ENCODE peak calls at places on chromosomes 16 and 17, in ten cellular contexts. L is progenitor cell of endocrine pancreas, Q is KG1, O is HCT116, K is BJ, G is astrocyte of the spinal cord, J is substantia nigra, T is NCI-H524, S is brain microvascular endothelial cell, I is dermis microvascular lymphatic vessel endothelial cell. M is an unnamed sample.
A peak's percentile ranks its signal among the peaks of the same experiment; 100 is the strongest.

GRCh38 chr16:83792391-83792790 is 15.4 kb upstream of the HSBP1 start:
- DNase-seq in L (no peak), Q (no peak), O (no peak), K (no peak), G (no peak), J (no peak), T (peak; percentile 16), S (no peak), I (no peak), M (no peak)

GRCh38 chr16:66511615-66512500 is 38.1 kb downstream of the TK2 start:
- DNase-seq in L (no peak), Q (no peak), O (peak; percentile 43), K (no peak), G (peak; percentile 79), J (no peak), T (peak; percentile 33), S (peak; percentile 59), I (peak; percentile 62), M (peak; percentile 52)

GRCh38 chr17:38590988-38591758 is 14.6 kb downstream of the SRCIN1 start:
- DNase-seq in L (no peak), Q (no peak), O (no peak), K (no peak), G (no peak), J (no peak), T (peak; percentile 94), S (no peak), I (no peak), M (no peak)

GRCh38 chr16:70649300-70649699 is 2.9 kb downstream of the IL34 start:
- DNase-seq in L (no peak), Q (no peak), O (no peak), K (no peak), G (no peak), J (no peak), T (no peak), S (peak; percentile 48), I (no peak), M (no peak)

GRCh38 chr17:9557356-9557755 is 18.3 kb downstream of the STX8 start:
- DNase-seq in L (no peak), Q (no peak), O (no peak), K (no peak), G (no peak), J (no peak), T (no peak), S (no peak), I (no peak), M (no peak)

GRCh38 chr16:78925071-78925714 is 675.3 kb downstream of the MAF start:
- DNase-seq in L (no peak), Q (no peak), O (peak; percentile 31), K (no peak), G (no peak), J (peak; percentile 15), T (peak; percentile 54), S (no peak), I (no peak), M (no peak)

GRCh38 chr16:56282455-56282854 is 91.2 kb downstream of the GNAO1 start:
- DNase-seq in L (no peak), Q (peak; percentile 25), O (no peak), K (no peak), G (no peak), J (no peak), T (no peak), S (no peak), I (no peak), M (no peak)

GRCh38 chr16:25785361-25785760 is 93.6 kb downstream of the HS3ST4 start:
- DNase-seq in L (no peak), Q (no peak), O (no peak), K (no peak), G (no peak), J (no peak), T (no peak), S (no peak), I (no peak), M (no peak)

GRCh38 chr16:83513006-83513755 is 294.6 kb upstream of the HSBP1 start:
- DNase-seq in L (no peak), Q (no peak), O (no peak), K (peak; percentile 25), G (peak; percentile 90), J (no peak), T (no peak), S (peak; percentile 93), I (no peak), M (peak; percentile 59)

GRCh38 chr16:67192781-67193260 is 866 bp downstream of the E2F4 start:
- DNase-seq in L (no peak), Q (no peak), O (no peak), K (no peak), G (no peak), J (no peak), T (no peak), S (no peak), I (no peak), M (no peak)

GRCh38 chr17:50177476-50177875 is 11.7 kb downstream of the SGCA start:
- DNase-seq in L (no peak), Q (no peak), O (no peak), K (no peak), G (no peak), J (no peak), T (no peak), S (no peak), I (no peak), M (no peak)